ENCODE peak calls at places on chromosomes 2 and 18, in six cellular contexts. I is left ventricle myocardium inferior; Q is CD8-positive, alpha-beta memory T cell; R is right cardiac atrium; C is body of pancreas; X is CD4-positive, alpha-beta T cell. E is an unnamed sample.

GRCh38 chr2:55103039-55103438 is 52.8 kb upstream of the RTN4 start:
- DNase-seq in I (no peak), Q (no peak), R (no peak), C (no peak), X (no peak), E (no peak)

GRCh38 chr2:100733344-100734187 is 86.4 kb upstream of the NPAS2 start:
- DNase-seq in I (peak; percentile 34), Q (no peak), R (peak; percentile 58), C (peak; percentile 21), X (no peak), E (no peak)

GRCh38 chr2:40797115-40797514 is 345.2 kb upstream of the SLC8A1 start:
- DNase-seq in I (no peak), Q (no peak), R (no peak), C (no peak), X (no peak), E (no peak)

GRCh38 chr18:6406910-6407470 is 7.7 kb downstream of the L3MBTL4 start:
- DNase-seq in I (no peak), Q (no peak), R (no peak), C (no peak), X (no peak), E (no peak)

GRCh38 chr18:4987452-4988405 is 209.3 kb downstream of the AKAIN1 start:
- DNase-seq in I (no peak), Q (no peak), R (no peak), C (no peak), X (no peak), E (no peak)

GRCh38 chr2:26136431-26136830 is 36.5 kb upstream of the GAREM2 start:
- DNase-seq in I (no peak), Q (no peak), R (no peak), C (no peak), X (no peak), E (no peak)

GRCh38 chr18:61554946-61555361 is 221.7 kb downstream of the CDH20 start:
- DNase-seq in I (no peak), Q (no peak), R (no peak), C (no peak), X (no peak), E (no peak)

GRCh38 chr2:96962567-96963203 is 23.7 kb downstream of the FAM178B start:
- DNase-seq in I (no peak), Q (peak; percentile 92), R (no peak), C (no peak), X (peak; percentile 82), E (peak; percentile 72)

GRCh38 chr2:5798083-5798482 is 105.9 kb downstream of the SOX11 start:
- DNase-seq in I (no peak), Q (no peak), R (no peak), C (no peak), X (no peak), E (no peak)

GRCh38 chr2:102103992-102104871 is 38.3 kb upstream of the IL1R1 start:
- DNase-seq in I (peak; percentile 62), Q (no peak), R (peak; percentile 80), C (peak; percentile 74), X (peak; percentile 40), E (no peak)

GRCh38 chr2:223576873-223577272 is 25.3 kb downstream of the SCG2 start:
- DNase-seq in I (no peak), Q (no peak), R (no peak), C (no peak), X (no peak), E (no peak)

DNA sequence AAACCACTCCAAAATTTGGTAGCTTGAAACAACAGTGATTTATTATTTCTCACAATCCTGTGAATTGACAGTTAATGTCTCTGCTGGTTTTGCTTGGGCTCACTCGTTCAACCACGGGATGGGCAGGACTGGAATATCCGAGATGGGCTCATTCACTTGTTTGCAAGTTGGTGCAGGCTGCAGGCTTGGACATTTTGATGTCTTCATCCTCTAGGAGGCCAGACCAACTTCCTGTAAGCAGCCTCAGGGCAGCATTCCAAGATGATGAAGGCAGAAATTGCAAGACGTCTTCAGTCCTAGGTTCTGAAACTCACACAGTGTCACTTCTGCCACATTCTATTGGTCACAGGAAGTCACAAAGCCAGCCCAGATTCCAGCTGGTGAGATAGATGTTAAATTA is 47.1 kb downstream of the GPR39 start:
- DNase-seq in I (no peak), Q (no peak), R (no peak), C (no peak), X (no peak), E (no peak)
- H3K9me3 ChIP-seq in I (peaks cover 60% of the 10 kb centered on the region), Q (peaks cover 8% of the 10 kb centered on the region), R (peaks cover 3% of the 10 kb centered on the region), C (no peaks in the 10 kb centered on the region), X (peaks cover 29% of the 10 kb centered on the region), E (no peaks in the 10 kb centered on the region)

GRCh38 chr2:239805043-239805329 is 220.2 kb downstream of the NDUFA10 start:
- DNase-seq in I (no peak), Q (no peak), R (peak; percentile 35), C (no peak), X (no peak), E (no peak)

GRCh38 chr2:239803764-239804111 is 221.4 kb downstream of the NDUFA10 start:
- DNase-seq in I (no peak), Q (no peak), R (peak; percentile 14), C (no peak), X (no peak), E (no peak)

GRCh38 chr2:239803102-239803763 is 221.9 kb downstream of the NDUFA10 start:
- DNase-seq in I (no peak), Q (no peak), R (peak; percentile 5), C (no peak), X (no peak), E (no peak)

GRCh38 chr2:239805414-239805813 is 219.7 kb downstream of the NDUFA10 start:
- DNase-seq in I (no peak), Q (no peak), R (peak; percentile 9), C (no peak), X (no peak), E (no peak)

GRCh38 chr2:239804161-239805042 is 220.7 kb downstream of the NDUFA10 start:
- DNase-seq in I (no peak), Q (no peak), R (peak; percentile 32), C (no peak), X (no peak), E (no peak)
- H3K9me3 ChIP-seq in I (no peaks in the 10 kb centered on the region), Q (no peaks in the 10 kb centered on the region), R (no peaks in the 10 kb centered on the region), C (no peaks in the 10 kb centered on the region), X (no peaks in the 10 kb centered on the region), E (no peaks in the 10 kb centered on the region)

GRCh38 chr2:112848833-112849232 is 12.3 kb upstream of the IL1B start:
- DNase-seq in I (no peak), Q (no peak), R (no peak), C (no peak), X (no peak), E (no peak)

GRCh38 chr2:112843288-112843687 is 6.7 kb upstream of the IL1B start:
- DNase-seq in I (no peak), Q (no peak), R (no peak), C (no peak), X (no peak), E (no peak)

GRCh38 chr2:112843836-112844235 is 7.3 kb upstream of the IL1B start:
- DNase-seq in I (no peak), Q (no peak), R (no peak), C (no peak), X (no peak), E (no peak)

GRCh38 chr2:112850588-112850987 is 14.0 kb upstream of the IL1B start:
- DNase-seq in I (no peak), Q (no peak), R (no peak), C (no peak), X (no peak), E (no peak)

GRCh38 chr2:112846056-112846455 is 9.5 kb upstream of the IL1B start:
- DNase-seq in I (no peak), Q (no peak), R (no peak), C (no peak), X (no peak), E (no peak)
- H3K9me3 ChIP-seq in I (no peaks in the 10 kb centered on the region), Q (no peaks in the 10 kb centered on the region), R (no peaks in the 10 kb centered on the region), C (no peaks in the 10 kb centered on the region), X (no peaks in the 10 kb centered on the region), E (no peaks in the 10 kb centered on the region)

DNA sequence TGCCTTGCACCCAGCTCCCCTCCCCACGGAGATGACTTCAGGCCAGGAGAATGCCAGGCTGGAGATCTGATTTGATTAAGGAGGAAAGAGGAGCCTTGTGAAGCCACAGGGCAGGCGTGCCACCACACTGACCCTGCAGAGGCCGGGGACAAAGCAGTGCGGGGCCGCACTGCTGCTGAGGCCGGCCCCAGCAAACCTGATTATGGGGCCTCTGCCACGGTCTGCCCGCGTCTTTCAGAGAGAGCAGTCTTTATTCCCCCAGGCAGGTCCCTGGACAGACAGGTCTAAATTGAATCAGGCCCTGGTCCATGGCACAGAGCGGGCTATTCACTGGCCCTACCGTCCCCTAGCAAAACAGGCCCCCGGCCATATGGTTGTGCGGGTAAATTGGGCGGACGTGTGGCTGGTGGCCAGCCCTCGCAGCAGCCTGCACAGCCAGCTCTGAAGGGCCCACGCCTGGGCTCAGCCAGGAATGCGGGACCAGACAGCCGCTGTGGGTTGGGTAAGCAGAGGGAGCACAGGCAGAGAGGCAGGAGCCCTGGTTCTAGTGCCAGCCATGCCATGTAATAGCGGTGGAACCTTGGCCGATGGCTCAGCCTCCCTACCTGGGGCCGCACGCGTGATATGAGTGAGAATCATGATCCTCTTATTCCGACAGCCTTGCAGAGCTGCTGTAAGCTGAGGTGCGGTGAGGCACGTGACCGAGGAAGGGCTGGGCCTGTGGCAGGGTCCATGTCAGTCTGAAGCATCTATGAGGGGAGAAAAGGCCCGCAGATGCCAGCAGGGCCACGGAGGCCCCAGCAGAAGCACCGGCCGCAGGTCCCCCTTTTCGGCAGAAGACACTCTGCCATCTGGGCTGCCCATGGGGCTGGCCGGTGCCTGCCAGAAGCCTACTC is 97.3 kb upstream of the MYCN start:
- DNase-seq in I (no peak), Q (no peak), R (no peak), C (no peak), X (no peak), E (no peak)
- H3K9me3 ChIP-seq in I (no peaks in the 10 kb centered on the region), Q (no peaks in the 10 kb centered on the region), R (no peaks in the 10 kb centered on the region), C (no peaks in the 10 kb centered on the region), X (no peaks in the 10 kb centered on the region), E (no peaks in the 10 kb centered on the region)

DNA sequence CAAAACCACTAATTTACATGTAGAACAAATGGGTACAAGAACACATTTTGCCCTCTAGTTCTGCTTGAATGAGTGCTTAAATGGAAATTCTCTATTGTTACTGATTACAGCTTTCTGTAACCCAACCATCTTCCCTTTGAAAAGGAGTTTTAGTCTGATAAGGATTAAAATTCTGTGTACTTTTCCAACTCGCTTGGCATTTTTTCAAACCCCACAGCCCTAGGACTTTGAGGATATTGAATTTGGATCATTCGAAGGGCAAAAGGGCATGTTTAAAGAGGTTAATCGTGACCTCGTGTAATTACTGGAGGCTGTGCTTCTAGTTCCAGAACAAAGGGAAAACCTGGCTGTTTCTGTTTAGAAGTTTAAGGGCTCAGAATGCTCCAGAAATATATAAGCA is 432.3 kb downstream of the PID1 start:
- DNase-seq in I (no peak), Q (no peak), R (no peak), C (no peak), X (no peak), E (no peak)
- H3K9me3 ChIP-seq in I (no peaks in the 10 kb centered on the region), Q (no peaks in the 10 kb centered on the region), R (no peaks in the 10 kb centered on the region), C (no peaks in the 10 kb centered on the region), X (no peaks in the 10 kb centered on the region), E (no peaks in the 10 kb centered on the region)